ENCODE peak calls at places on chromosomes 3 and 15, in nine cellular contexts. V is hepatocyte, E is cardiac muscle cell, N is progenitor cell of endocrine pancreas, O is glutamatergic neuron, Z is RWPE1, A is mammary epithelial cell, F is brain microvascular endothelial cell, P is natural killer cell. L is an unnamed sample.

GRCh38 chr3:23435318-23435717 is 232.2 kb downstream of the UBE2E2 start:
- DNase-seq in Z (no peak), O (no peak), A (no peak), N (no peak), V (peak), P (no peak), F (no peak), E (no peak), L (no peak)

GRCh38 chr3:25335429-25335828 is 92.6 kb upstream of the RARB start:
- DNase-seq in Z (no peak), P (no peak), E (no peak), O (no peak), N (no peak), F (no peak), V (no peak), A (no peak), L (no peak)

GRCh38 chr3:72319202-72320095 is 528.8 kb downstream of the SHQ1 start:
- DNase-seq in E (no peak), Z (no peak), O (no peak), N (no peak), A (no peak), V (peak), P (no peak), F (peak), L (no peak)

GRCh38 chr3:15923640-15924405 is 126.0 kb upstream of the ANKRD28 start:
- DNase-seq in A (peak), P (no peak), V (no peak), N (no peak), E (no peak), F (no peak), O (no peak), Z (no peak), L (no peak)

GRCh38 chr3:171753665-171754408 is 56.4 kb downstream of the PLD1 start:
- DNase-seq in N (no peak), A (peak), E (peak), P (no peak), O (no peak), F (peak), V (no peak), Z (peak), L (no peak)

GRCh38 chr15:68818088-68818670 is 2.5 kb downstream of the ANP32A start:
- DNase-seq in N (peak), O (peak), V (peak), E (peak), F (peak), Z (peak), A (peak), P (peak), L (peak)

GRCh38 chr3:197364410-197365071 is 66.1 kb upstream of the DLG1 start:
- DNase-seq in F (no peak), V (no peak), O (no peak), Z (no peak), P (no peak), A (no peak), N (no peak), E (peak), L (no peak)

GRCh38 chr15:48221885-48222284 is 15.8 kb downstream of the SLC12A1 start:
- DNase-seq in N (no peak), F (no peak), E (no peak), A (no peak), O (no peak), P (no peak), Z (no peak), V (no peak), L (no peak)

GRCh38 chr15:30901889-30902288 is 1.8 kb upstream of the FAN1 start:
- DNase-seq in A (no peak), F (no peak), P (no peak), O (no peak), Z (no peak), E (no peak), V (no peak), N (no peak), L (no peak)

GRCh38 chr3:48595526-48596121 is 495 bp upstream of the COL7A1 start:
- DNase-seq in N (no peak), Z (peak), O (peak), P (no peak), V (peak), F (peak), A (peak), E (peak), L (peak)

GRCh38 chr15:75452968-75453702 is 1.6 kb upstream of the SIN3A start:
- DNase-seq in Z (no peak), F (peak), O (peak), N (peak), P (peak), V (peak), E (peak), A (peak), L (peak)

GRCh38 chr3:59043391-59043790 is 6.4 kb downstream of the CFAP20DC start:
- DNase-seq in A (no peak), E (no peak), V (no peak), Z (no peak), O (no peak), N (no peak), F (no peak), P (no peak), L (no peak)

GRCh38 chr3:50587806-50588758 is 18.8 kb downstream of the HEMK1 start:
- DNase-seq in A (no peak), E (no peak), N (no peak), P (peak), Z (no peak), V (no peak), O (no peak), F (no peak), L (no peak)

GRCh38 chr3:115388166-115388565 is 235.1 kb upstream of the GAP43 start:
- DNase-seq in O (no peak), P (no peak), F (no peak), A (no peak), N (no peak), E (peak), Z (no peak), V (no peak), L (no peak)

GRCh38 chr15:73856458-73857192 is 16.7 kb upstream of the TBC1D21 start:
- DNase-seq in E (no peak), Z (no peak), F (no peak), P (no peak), N (no peak), V (no peak), O (no peak), A (no peak), L (no peak)

GRCh38 chr3:122581622-122582021 is 4.2 kb downstream of the PARP15 start:
- DNase-seq in A (no peak), P (no peak), N (no peak), O (no peak), F (no peak), E (no peak), Z (no peak), V (no peak), L (no peak)

GRCh38 chr15:80825361-80826030 is 46.3 kb downstream of the CEMIP start:
- DNase-seq in A (peak), P (no peak), E (peak), V (no peak), N (no peak), F (no peak), O (no peak), Z (no peak), L (no peak)

GRCh38 chr3:13229291-13229949 is 156.2 kb upstream of the IQSEC1 start:
- DNase-seq in F (peak), N (no peak), V (no peak), E (peak), A (peak), P (no peak), Z (peak), O (no peak), L (no peak)

GRCh38 chr3:14918356-14918860 is 29.0 kb upstream of the NR2C2 start:
- DNase-seq in P (no peak), E (no peak), Z (no peak), N (no peak), O (no peak), V (no peak), A (peak), F (no peak), L (no peak)

GRCh38 chr15:31353931-31354330 is 27.3 kb downstream of the KLF13 start:
- DNase-seq in E (peak), N (no peak), F (no peak), P (no peak), A (no peak), Z (no peak), O (no peak), V (no peak), L (no peak)

GRCh38 chr3:42984701-42985100 is 5.6 kb downstream of the GASK1A start:
- DNase-seq in P (no peak), V (no peak), O (no peak), N (no peak), A (no peak), F (no peak), Z (no peak), E (no peak), L (no peak)

GRCh38 chr3:161104561-161105551 is at the start of gene B3GALNT1:
- DNase-seq in N (peak), P (no peak), F (peak), A (peak), Z (peak), E (peak), V (peak), O (peak), L (peak)

GRCh38 chr15:33132722-33133345 is 61.7 kb downstream of the FMN1 start:
- DNase-seq in P (no peak), Z (peak), A (peak), V (peak), O (no peak), F (peak), N (peak), E (peak), L (peak)

GRCh38 chr3:175150812-175151411 is 291.8 kb downstream of the NAALADL2 start:
- DNase-seq in N (no peak), P (no peak), Z (peak), A (peak), V (no peak), E (no peak), F (no peak), O (no peak), L (no peak)

GRCh38 chr15:48914717-48915116 is 36.8 kb downstream of the EID1 start:
- DNase-seq in O (no peak), E (no peak), N (no peak), F (no peak), P (no peak), A (no peak), V (no peak), Z (no peak), L (no peak)

GRCh38 chr3:195256639-195257453 is 14.1 kb downstream of the XXYLT1 start:
- DNase-seq in E (no peak), A (no peak), F (no peak), V (no peak), O (no peak), Z (no peak), N (no peak), P (peak), L (no peak)

GRCh38 chr3:152113413-152113812 is 155.3 kb upstream of the MBNL1 start:
- DNase-seq in E (peak), V (no peak), O (no peak), F (no peak), A (no peak), P (no peak), Z (no peak), N (no peak), L (no peak)

GRCh38 chr15:60407406-60407805 is 9.6 kb upstream of the ANXA2 start:
- DNase-seq in Z (peak), V (no peak), O (no peak), F (no peak), E (peak), N (no peak), A (peak), P (no peak), L (no peak)

GRCh38 chr15:40241305-40242215 is 2.7 kb downstream of the PAK6 start:
- DNase-seq in F (no peak), N (no peak), V (no peak), A (no peak), O (no peak), E (no peak), P (no peak), Z (no peak), L (no peak)

GRCh38 chr15:98123834-98124233 is 163.3 kb downstream of the ARRDC4 start:
- DNase-seq in Z (peak), P (no peak), N (no peak), E (no peak), F (no peak), O (no peak), A (peak), V (no peak), L (no peak)

GRCh38 chr15:45471151-45471550 is 51.4 kb downstream of the SLC30A4 start:
- DNase-seq in F (no peak), Z (no peak), N (no peak), E (no peak), A (no peak), P (no peak), V (no peak), O (no peak), L (no peak)

GRCh38 chr3:81105761-81106160 is 655.7 kb downstream of the GBE1 start:
- DNase-seq in A (no peak), O (no peak), Z (no peak), F (no peak), N (no peak), V (no peak), P (no peak), E (no peak), L (no peak)

GRCh38 chr3:3798641-3799113 is 554 bp upstream of the LRRN1 start:
- DNase-seq in O (peak), E (no peak), F (no peak), Z (no peak), N (peak), V (peak), A (no peak), P (no peak), L (peak)

GRCh38 chr3:71397046-71397445 is 186.5 kb downstream of the FOXP1 start:
- DNase-seq in P (no peak), V (peak), E (peak), A (no peak), O (peak), Z (peak), N (no peak), F (no peak), L (no peak)

GRCh38 chr3:37935290-37935668 is 55.3 kb upstream of the VILL start:
- DNase-seq in A (no peak), N (no peak), P (no peak), F (no peak), E (peak), Z (no peak), V (no peak), O (no peak), L (no peak)

GRCh38 chr3:98359250-98359649 is 5.6 kb downstream of the OR5K4 start:
- DNase-seq in V (no peak), A (no peak), F (no peak), N (no peak), P (no peak), Z (no peak), E (no peak), O (no peak), L (no peak)

GRCh38 chr15:55007561-55007960 is 189.2 kb downstream of the RSL24D1 start:
- DNase-seq in F (no peak), P (no peak), E (no peak), Z (no peak), V (no peak), N (no peak), O (no peak), A (no peak), L (no peak)

DNA sequence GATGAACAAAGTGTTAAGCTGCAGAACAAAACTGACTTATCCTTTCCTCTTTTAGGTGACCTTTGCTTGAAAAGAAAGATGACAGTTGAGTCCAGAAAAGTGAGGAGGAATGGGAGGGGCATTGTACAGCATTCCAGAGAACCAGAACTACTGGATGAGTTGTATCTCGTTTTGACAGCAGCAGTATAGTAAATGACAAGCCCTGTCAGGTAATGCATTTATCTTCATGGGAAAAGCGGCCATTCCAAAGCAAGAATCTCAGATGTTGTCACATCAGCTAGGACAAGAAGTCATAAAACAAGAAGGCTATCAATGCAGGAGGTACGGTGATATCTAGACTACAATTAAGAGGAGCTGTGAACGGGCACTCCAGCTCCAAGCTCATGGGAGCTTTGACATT is 421.5 kb downstream of the MAGI1 start:
- DNase-seq in V (no peak), O (no peak), N (no peak), E (no peak), A (no peak), F (no peak), Z (no peak), P (no peak), L (no peak)
- TF ChIP-seq CTCF in V (no peak), O (no peak), N (no peak), E (no peak), A (no peak), F (no peak), Z (no peak), P (no peak), L (no peak)

DNA sequence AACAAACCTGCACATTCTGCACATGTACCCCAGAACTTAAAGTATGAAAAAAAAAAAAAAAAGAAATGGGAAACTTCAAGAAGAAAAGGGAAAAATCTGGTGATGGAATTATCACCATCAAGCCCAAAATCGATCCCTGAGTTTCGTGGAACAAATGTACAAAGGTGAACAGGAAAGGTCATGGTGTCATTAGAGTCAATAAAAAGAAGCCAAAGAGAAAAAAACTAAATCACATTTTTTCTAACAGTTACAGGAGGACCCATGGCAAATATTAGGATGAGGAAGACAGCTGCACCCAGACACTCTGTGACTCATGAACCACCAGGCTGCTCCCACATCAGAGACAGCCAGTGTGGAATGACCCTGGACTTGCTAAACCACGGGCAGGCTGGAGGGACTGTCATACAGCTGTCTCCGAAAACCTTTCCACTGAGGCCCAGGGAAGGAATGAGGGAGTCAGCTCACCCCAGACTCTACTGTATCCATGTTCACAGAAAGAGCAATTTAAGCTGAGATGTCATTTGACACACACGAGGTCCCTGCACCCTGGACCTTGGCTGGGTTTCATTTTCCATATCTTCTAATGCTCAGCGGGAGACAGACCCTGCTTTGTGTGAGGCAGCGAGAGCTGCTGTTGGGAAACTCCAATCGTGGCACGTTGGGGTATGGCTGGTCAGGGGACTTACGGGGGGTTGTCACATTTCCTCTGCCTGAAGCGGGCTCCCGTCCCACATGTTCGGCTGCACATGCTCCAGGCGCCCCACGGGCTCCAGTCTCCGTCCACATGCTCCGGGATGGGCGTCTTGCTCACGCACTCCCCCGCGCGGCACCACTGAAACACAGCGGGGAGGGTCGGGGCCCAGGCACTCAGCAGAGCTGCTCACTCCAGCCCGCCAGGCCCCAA is 210.2 kb downstream of the ADAMTS17 start:
- DNase-seq in N (no peak), Z (no peak), P (no peak), V (peak), E (peak), O (no peak), F (peak), A (peak), L (peak)
- TF ChIP-seq CTCF in N (peak), Z (no peak), P (no peak), V (peak), E (peak), O (no peak), F (peak), A (no peak), L (no peak)

GRCh38 chr3:149970716-149971402 is at the start of gene PFN2:
- DNase-seq in A (peak), F (peak), P (peak), E (peak), V (peak), N (peak), Z (peak), O (peak), L (peak)
- TF ChIP-seq CTCF in A (no peak), F (no peak), P (no peak), E (no peak), V (no peak), N (no peak), Z (no peak), O (no peak), L (no peak)

DNA sequence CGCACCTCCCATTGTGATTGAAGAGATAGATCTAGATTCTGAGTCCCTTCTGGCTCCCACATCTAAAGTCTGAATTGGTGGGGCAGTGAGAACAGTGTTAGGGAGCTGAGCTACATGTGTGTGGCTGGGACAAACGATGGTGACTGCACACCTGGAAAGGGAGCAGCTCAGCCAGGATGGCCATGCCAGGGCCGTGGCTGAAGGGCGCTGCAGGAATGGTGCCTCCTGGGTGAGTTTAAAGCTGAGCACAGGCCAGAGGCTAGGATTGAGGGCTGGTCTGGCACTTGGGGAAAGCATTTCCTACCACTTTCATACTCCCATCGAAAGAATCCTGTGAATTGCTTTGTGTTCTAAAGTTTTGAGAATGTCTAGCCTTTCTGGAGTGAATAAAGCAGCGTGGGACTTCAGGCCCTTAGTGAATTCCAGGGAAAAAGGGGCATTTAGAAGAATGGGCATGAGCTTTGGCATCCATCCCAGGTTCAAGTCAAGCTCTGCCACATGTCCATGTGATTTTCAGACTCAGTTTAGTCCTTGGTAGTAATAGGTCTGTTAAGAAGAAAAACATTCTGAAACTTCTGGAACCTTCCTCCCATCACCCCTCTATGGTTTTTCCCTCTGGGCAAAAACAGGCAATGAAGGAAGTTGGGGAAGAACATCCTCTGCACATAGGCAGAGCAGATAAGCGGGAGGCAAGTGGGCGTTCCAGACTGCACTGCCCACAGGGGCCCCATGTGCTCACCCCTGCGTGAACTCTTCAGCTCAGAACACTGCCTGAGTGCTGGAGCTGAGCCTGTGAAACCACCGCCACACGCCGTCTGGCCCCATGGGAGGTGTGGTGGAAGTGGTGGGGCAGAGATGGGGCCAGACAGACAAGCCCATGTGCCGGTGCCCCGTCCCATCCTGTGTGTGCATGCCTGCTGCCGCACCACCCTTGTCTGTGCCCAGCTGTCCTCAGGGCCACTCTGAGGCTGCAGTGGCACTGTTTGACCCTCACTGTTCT is 12.9 kb upstream of the CPNE9 start:
- DNase-seq in E (peak), N (no peak), O (no peak), A (no peak), V (peak), P (no peak), F (peak), Z (no peak), L (no peak)
- TF ChIP-seq CTCF in E (no peak), N (no peak), O (no peak), A (no peak), V (no peak), P (no peak), F (no peak), Z (no peak), L (no peak)

GRCh38 chr3:17798000-17798399 is 55.6 kb upstream of the TBC1D5 start:
- DNase-seq in A (no peak), O (no peak), E (no peak), P (no peak), N (no peak), Z (no peak), F (no peak), V (no peak), L (no peak)
- TF ChIP-seq CTCF in A (no peak), O (no peak), E (no peak), P (no peak), N (no peak), Z (no peak), F (no peak), V (no peak), L (no peak)